ENCODE peak calls at places on chromosome 11, in four cellular contexts. One of them, this sample, is unnamed.

GRCh38 chr11:111162306-111162705 is 83.2 kb upstream of the POU2AF2 start:
- DNase-seq in GM12878: no peak
- DNase-seq in A549: no peak
- DNase-seq in HepG2: no peak
- DNase-seq in this sample: no peak

GRCh38 chr11:61844909-61845565 is 16.9 kb downstream of the FADS2 start:
- DNase-seq in A549: no peak
- DNase-seq in GM12878: no peak
- DNase-seq in HepG2: no peak
- DNase-seq in this sample: no peak

GRCh38 chr11:125193158-125193557 is 28.6 kb downstream of the PKNOX2 start:
- DNase-seq in HepG2: no peak
- DNase-seq in A549: no peak
- DNase-seq in GM12878: no peak
- DNase-seq in this sample: no peak

GRCh38 chr11:65852508-65853248 is 5.3 kb downstream of the CFL1 start:
- DNase-seq in GM12878: no peak
- DNase-seq in A549: no peak
- DNase-seq in HepG2: no peak
- DNase-seq in this sample: no peak

GRCh38 chr11:78647986-78648875 is 73.6 kb upstream of the NARS2 start:
- DNase-seq in HepG2: no peak
- DNase-seq in GM12878: no peak
- DNase-seq in A549: no peak
- DNase-seq in this sample: no peak

GRCh38 chr11:60625262-60625661 is 74.2 kb upstream of the MS4A8 start:
- DNase-seq in A549: no peak
- DNase-seq in GM12878: no peak
- DNase-seq in HepG2: peak; percentile 22
- DNase-seq in this sample: peak; percentile 9

GRCh38 chr11:69104856-69105395 is 50.8 kb upstream of the SMIM38 start:
- DNase-seq in A549: no peak
- DNase-seq in GM12878: no peak
- DNase-seq in HepG2: no peak
- DNase-seq in this sample: no peak

GRCh38 chr11:46363031-46363407 is 15.8 kb downstream of the DGKZ start:
- DNase-seq in GM12878: no peak
- DNase-seq in HepG2: no peak
- DNase-seq in A549: no peak
- DNase-seq in this sample: no peak

GRCh38 chr11:61650781-61651571 is 29.2 kb upstream of the DAGLA start:
- DNase-seq in A549: no peak
- DNase-seq in HepG2: no peak
- DNase-seq in GM12878: no peak
- DNase-seq in this sample: peak; percentile 62

GRCh38 chr11:117928818-117929567 is at the start of gene TMPRSS13:
- DNase-seq in GM12878: no peak
- DNase-seq in A549: no peak
- DNase-seq in HepG2: no peak
- DNase-seq in this sample: no peak

GRCh38 chr11:375065-376025 is 6.0 kb downstream of the B4GALNT4 start:
- DNase-seq in A549: no peak
- DNase-seq in HepG2: no peak
- DNase-seq in GM12878: no peak
- DNase-seq in this sample: no peak

GRCh38 chr11:72223615-72224586 is 666 bp upstream of the INPPL1 start:
- DNase-seq in HepG2: no peak
- DNase-seq in GM12878: no peak
- DNase-seq in A549: no peak
- DNase-seq in this sample: peak; percentile 79
- TF ChIP-seq CHD2 in HepG2: no peak
- TF ChIP-seq CHD2 in GM12878: peak; percentile 75
- TF ChIP-seq CHD2 in A549: no peak
- TF ChIP-seq CHD2 in this sample: no peak

GRCh38 chr11:21410513-21410912 is 741.1 kb downstream of the NELL1 start:
- DNase-seq in HepG2: no peak
- DNase-seq in A549: no peak
- DNase-seq in GM12878: no peak
- DNase-seq in this sample: no peak

GRCh38 chr11:21412652-21413383 is 743.4 kb downstream of the NELL1 start:
- DNase-seq in GM12878: no peak
- DNase-seq in A549: no peak
- DNase-seq in HepG2: no peak
- DNase-seq in this sample: no peak

GRCh38 chr11:21414928-21415327 is 745.5 kb downstream of the NELL1 start:
- DNase-seq in GM12878: no peak
- DNase-seq in A549: no peak
- DNase-seq in HepG2: no peak
- DNase-seq in this sample: no peak

GRCh38 chr11:21411597-21411996 is 742.2 kb downstream of the NELL1 start:
- DNase-seq in A549: no peak
- DNase-seq in HepG2: no peak
- DNase-seq in GM12878: no peak
- DNase-seq in this sample: no peak

DNA sequence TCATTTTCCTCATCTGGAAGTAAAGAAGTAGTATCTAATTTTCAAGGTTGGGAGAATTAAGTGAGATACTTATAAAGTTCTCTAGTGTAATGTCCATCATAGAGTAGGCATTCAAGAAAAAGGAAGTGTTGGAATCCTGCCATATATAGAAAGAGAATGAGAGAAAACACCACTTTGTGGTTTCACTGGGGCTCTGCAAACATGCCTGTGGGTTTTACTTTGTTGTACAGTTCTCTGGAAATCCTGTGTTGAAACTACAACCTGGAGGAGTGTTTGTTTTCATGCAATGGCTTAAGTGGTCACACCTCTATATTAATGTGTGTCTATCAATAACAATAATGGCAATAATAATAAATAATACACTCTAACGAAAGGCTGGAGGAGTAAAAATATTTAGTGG is 741.7 kb downstream of the NELL1 start:
- DNase-seq in A549: no peak
- DNase-seq in GM12878: no peak
- DNase-seq in HepG2: peak; percentile 2
- DNase-seq in this sample: no peak
- TF ChIP-seq CHD2 in A549: no peak
- TF ChIP-seq CHD2 in GM12878: no peak
- TF ChIP-seq CHD2 in HepG2: no peak
- TF ChIP-seq CHD2 in this sample: no peak

GRCh38 chr11:121810291-121810690 is 305.7 kb downstream of the BLID start:
- DNase-seq in HepG2: no peak
- DNase-seq in A549: no peak
- DNase-seq in GM12878: no peak
- DNase-seq in this sample: no peak
- TF ChIP-seq CHD2 in HepG2: no peak
- TF ChIP-seq CHD2 in A549: no peak
- TF ChIP-seq CHD2 in GM12878: no peak
- TF ChIP-seq CHD2 in this sample: no peak

GRCh38 chr11:86523738-86524602 is 148.4 kb downstream of the ME3 start:
- DNase-seq in A549: peak; percentile 97
- DNase-seq in HepG2: peak; percentile 93
- DNase-seq in GM12878: no peak
- DNase-seq in this sample: no peak
- TF ChIP-seq CHD2 in A549: no peak
- TF ChIP-seq CHD2 in HepG2: no peak
- TF ChIP-seq CHD2 in GM12878: no peak
- TF ChIP-seq CHD2 in this sample: no peak

GRCh38 chr11:101508370-101508769 is 75.4 kb downstream of the TRPC6 start:
- DNase-seq in HepG2: no peak
- DNase-seq in GM12878: no peak
- DNase-seq in A549: no peak
- DNase-seq in this sample: no peak
- TF ChIP-seq CHD2 in HepG2: no peak
- TF ChIP-seq CHD2 in GM12878: no peak
- TF ChIP-seq CHD2 in A549: no peak
- TF ChIP-seq CHD2 in this sample: no peak

GRCh38 chr11:112656772-112657428 is 304.3 kb upstream of the NCAM1 start:
- DNase-seq in HepG2: no peak
- DNase-seq in A549: no peak
- DNase-seq in GM12878: peak; percentile 25
- DNase-seq in this sample: no peak

GRCh38 chr11:112655386-112655785 is 305.8 kb upstream of the NCAM1 start:
- DNase-seq in A549: no peak
- DNase-seq in GM12878: no peak
- DNase-seq in HepG2: no peak
- DNase-seq in this sample: no peak

GRCh38 chr11:112659185-112659584 is 302.0 kb upstream of the NCAM1 start:
- DNase-seq in A549: no peak
- DNase-seq in GM12878: no peak
- DNase-seq in HepG2: no peak
- DNase-seq in this sample: no peak

GRCh38 chr11:112661571-112661970 is 299.6 kb upstream of the NCAM1 start:
- DNase-seq in GM12878: no peak
- DNase-seq in A549: no peak
- DNase-seq in HepG2: no peak
- DNase-seq in this sample: no peak

DNA sequence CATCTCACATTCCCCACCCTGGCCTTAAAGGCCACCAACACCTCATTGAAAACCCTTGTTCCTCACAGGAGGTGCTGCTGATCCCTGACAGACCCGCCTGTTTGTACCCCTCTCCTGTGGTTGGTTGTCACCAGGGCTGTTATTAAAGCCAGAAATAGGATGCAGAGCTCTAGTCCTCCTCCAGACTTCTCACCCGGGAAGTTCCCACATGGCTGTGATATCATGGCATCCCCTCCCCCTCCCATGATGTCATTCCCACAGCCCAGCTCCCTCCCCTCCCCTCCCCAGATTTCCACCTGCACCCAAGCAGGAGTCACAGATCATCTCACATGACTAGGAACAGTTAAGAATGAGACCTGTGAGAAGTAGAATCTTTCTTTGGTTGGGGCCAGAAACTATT is 302.7 kb upstream of the NCAM1 start:
- DNase-seq in A549: no peak
- DNase-seq in GM12878: no peak
- DNase-seq in HepG2: no peak
- DNase-seq in this sample: no peak
- TF ChIP-seq CHD2 in A549: no peak
- TF ChIP-seq CHD2 in GM12878: no peak
- TF ChIP-seq CHD2 in HepG2: no peak
- TF ChIP-seq CHD2 in this sample: no peak

GRCh38 chr11:64226507-64227051 is 505 bp downstream of the NUDT22 start:
- DNase-seq in A549: no peak
- DNase-seq in HepG2: peak; percentile 50
- DNase-seq in GM12878: no peak
- DNase-seq in this sample: no peak
- TF ChIP-seq CHD2 in A549: no peak
- TF ChIP-seq CHD2 in HepG2: no peak
- TF ChIP-seq CHD2 in GM12878: no peak
- TF ChIP-seq CHD2 in this sample: no peak

GRCh38 chr11:120746836-120747609 is 235.5 kb downstream of the GRIK4 start:
- DNase-seq in GM12878: no peak
- DNase-seq in HepG2: no peak
- DNase-seq in A549: no peak
- DNase-seq in this sample: no peak
- TF ChIP-seq CHD2 in GM12878: no peak
- TF ChIP-seq CHD2 in HepG2: no peak
- TF ChIP-seq CHD2 in A549: no peak
- TF ChIP-seq CHD2 in this sample: no peak

GRCh38 chr11:8315463-8315862 is 51.8 kb upstream of the LMO1 start:
- DNase-seq in GM12878: no peak
- DNase-seq in HepG2: no peak
- DNase-seq in A549: no peak
- DNase-seq in this sample: no peak

GRCh38 chr11:8312966-8313365 is 49.3 kb upstream of the LMO1 start:
- DNase-seq in A549: no peak
- DNase-seq in GM12878: no peak
- DNase-seq in HepG2: no peak
- DNase-seq in this sample: no peak

GRCh38 chr11:8313504-8314090 is 49.9 kb upstream of the LMO1 start:
- DNase-seq in A549: no peak
- DNase-seq in HepG2: no peak
- DNase-seq in GM12878: no peak
- DNase-seq in this sample: no peak

GRCh38 chr11:8318536-8318935 is 54.9 kb upstream of the LMO1 start:
- DNase-seq in A549: no peak
- DNase-seq in GM12878: no peak
- DNase-seq in HepG2: no peak
- DNase-seq in this sample: no peak

GRCh38 chr11:8317164-8317563 is 53.5 kb upstream of the LMO1 start:
- DNase-seq in A549: no peak
- DNase-seq in HepG2: no peak
- DNase-seq in GM12878: no peak
- DNase-seq in this sample: no peak
- TF ChIP-seq CHD2 in A549: no peak
- TF ChIP-seq CHD2 in HepG2: no peak
- TF ChIP-seq CHD2 in GM12878: no peak
- TF ChIP-seq CHD2 in this sample: no peak

GRCh38 chr11:12127206-12127898 is 17.0 kb downstream of the MICAL2 start:
- DNase-seq in GM12878: no peak
- DNase-seq in A549: no peak
- DNase-seq in HepG2: no peak
- DNase-seq in this sample: no peak
- TF ChIP-seq CHD2 in GM12878: no peak
- TF ChIP-seq CHD2 in A549: no peak
- TF ChIP-seq CHD2 in HepG2: no peak
- TF ChIP-seq CHD2 in this sample: no peak